ENCODE peak calls at places on chromosomes 11 and 22, in ten cellular contexts. R is pancreas, P is SK-N-SH, S is endodermal cell, B is cardiac muscle cell, E is HepG2, U is hepatocyte, M is esophagus squamous epithelium, A is fibroblast of lung, G is heart left ventricle. H is an unnamed sample. For H3K4me1, the result is how much of the 10 kb centered on the place peaks cover.

GRCh38 chr11:102225689-102226562 is 91.4 kb upstream of the BIRC3 start:
- DNase-seq in R (no peak), M (no peak), B (no peak), U (peak), A (peak), S (no peak), G (no peak), P (no peak), E (peak), H (no peak)

GRCh38 chr11:58165504-58166106 is 23.3 kb upstream of the OR9Q2 start:
- DNase-seq in A (no peak), B (no peak), E (peak), M (no peak), S (no peak), U (peak), P (no peak), R (no peak), G (no peak), H (no peak)

GRCh38 chr11:86978756-86979608 is 23.8 kb upstream of the FZD4 start:
- DNase-seq in B (peak), A (peak), G (no peak), P (peak), E (no peak), S (no peak), R (no peak), U (peak), M (no peak), H (no peak)

GRCh38 chr22:48091656-48092223 is 1329.3 kb downstream of the TBC1D22A start:
- DNase-seq in M (no peak), P (no peak), R (no peak), B (no peak), S (peak), U (no peak), E (no peak), A (no peak), G (no peak), H (no peak)

GRCh38 chr11:65260756-65261590 is 789 bp upstream of the POLA2 start:
- DNase-seq in U (peak), P (peak), B (peak), A (no peak), G (no peak), S (no peak), E (no peak), M (no peak), R (no peak), H (peak)

GRCh38 chr11:17063171-17064002 is 14.1 kb downstream of the RPS13 start:
- DNase-seq in A (peak), U (peak), B (peak), M (no peak), P (peak), R (peak), S (peak), G (peak), E (peak), H (peak)

GRCh38 chr22:31448382-31448781 is 41.3 kb downstream of the EIF4ENIF1 start:
- DNase-seq in A (no peak), U (no peak), G (no peak), M (no peak), B (peak), P (no peak), R (no peak), E (no peak), S (no peak), H (no peak)

GRCh38 chr11:119419834-119420492 is 3.0 kb downstream of the THY1 start:
- DNase-seq in E (no peak), M (no peak), R (no peak), B (no peak), U (no peak), G (no peak), S (no peak), A (no peak), P (no peak), H (no peak)

GRCh38 chr11:77181226-77181625 is 53.2 kb downstream of the MYO7A start:
- DNase-seq in U (no peak), B (no peak), P (no peak), M (no peak), S (no peak), R (no peak), A (no peak), G (no peak), E (no peak), H (no peak)

GRCh38 chr11:102447193-102447592 is 5.4 kb downstream of the TMEM123 start:
- DNase-seq in P (no peak), U (no peak), E (no peak), B (no peak), G (no peak), S (no peak), M (no peak), A (no peak), R (no peak), H (no peak)

DNA sequence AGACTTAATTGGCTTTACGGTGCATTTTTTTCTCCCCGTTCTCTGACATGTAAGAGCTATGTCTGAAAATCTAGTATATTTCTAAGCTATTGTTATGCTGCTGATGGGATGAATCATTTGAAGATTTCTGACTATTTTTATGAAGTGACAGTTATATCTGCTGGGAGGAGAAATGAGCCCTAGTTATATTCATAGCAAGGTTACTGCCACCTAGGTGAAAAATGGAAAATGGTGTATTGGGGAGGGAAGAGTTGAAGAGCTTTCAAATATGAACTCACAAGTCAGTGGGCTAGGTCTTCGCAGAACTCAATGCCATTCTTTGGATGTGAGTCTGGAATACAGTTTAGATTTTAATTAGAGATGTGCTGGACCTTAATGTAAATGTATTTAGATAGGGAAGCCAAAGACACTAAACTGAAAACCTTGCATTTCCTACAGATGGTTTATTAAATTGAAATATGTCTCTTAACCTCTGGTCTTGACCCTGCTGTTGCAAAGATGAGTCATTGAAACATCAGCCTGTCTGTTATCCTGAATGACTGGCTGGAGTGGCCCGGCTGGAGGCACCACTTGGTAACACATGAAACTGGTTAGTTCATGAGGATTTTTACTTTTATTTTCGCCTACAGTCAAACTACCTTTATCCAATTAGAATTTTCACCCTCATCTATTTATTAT is 293.7 kb downstream of the DDX10 start:
- DNase-seq in R (no peak), B (no peak), U (peak), P (peak), G (no peak), S (no peak), A (peak), M (no peak), E (no peak), H (no peak)
- TF ChIP-seq CTCF in R (no peak), B (no peak), U (no peak), P (peak), G (no peak), S (no peak), A (peak), M (no peak), E (no peak), H (no peak)

DNA sequence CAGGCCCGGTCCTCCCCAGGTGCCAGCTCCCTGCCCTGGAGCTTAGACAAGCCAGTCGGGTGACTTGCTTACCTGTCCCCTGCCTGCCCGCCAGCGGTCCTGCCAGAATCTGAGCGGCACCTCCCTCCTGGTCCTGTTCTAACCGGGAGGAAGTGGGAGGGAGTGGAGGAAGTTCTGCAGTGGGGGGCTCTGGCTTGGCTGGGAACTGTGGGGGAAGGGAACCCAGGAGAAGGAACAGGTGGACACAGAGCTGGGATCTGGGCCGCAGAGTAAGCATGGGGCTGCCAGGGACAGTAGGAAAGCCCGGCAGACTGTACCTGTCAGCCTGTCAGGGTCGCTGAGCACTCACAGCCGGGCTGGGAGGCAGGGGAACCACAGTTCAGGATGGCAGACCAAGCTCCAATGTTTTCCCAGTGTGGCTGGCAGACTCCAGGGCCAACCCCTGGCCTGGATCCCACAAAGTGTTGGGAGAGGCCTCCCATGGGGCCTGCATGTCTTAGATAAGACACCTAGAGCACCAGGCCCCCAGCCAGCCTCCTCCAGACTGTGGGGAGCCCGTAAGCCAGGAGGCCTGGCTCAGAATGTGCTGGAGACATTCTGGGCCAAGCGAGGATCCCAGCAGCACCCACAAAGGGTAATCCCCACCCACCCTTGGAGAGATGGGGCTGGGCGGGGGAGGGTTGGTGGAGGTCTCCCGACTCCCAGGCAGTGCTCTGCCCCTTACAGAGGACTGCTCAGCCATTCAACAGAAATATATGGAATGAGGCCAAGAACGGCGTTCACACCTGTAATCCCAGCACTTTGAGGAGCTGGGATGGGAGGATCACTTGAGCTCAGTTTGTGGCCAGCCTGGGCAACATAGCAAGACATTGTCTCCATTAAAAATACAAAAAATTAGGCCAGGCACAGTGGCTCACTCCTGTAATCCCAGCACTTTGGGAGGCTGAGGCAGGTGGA is 2.3 kb downstream of the CYB5R3 start:
- DNase-seq in E (no peak), U (peak), B (peak), S (no peak), M (no peak), A (no peak), G (peak), R (peak), P (no peak), H (peak)
- H3K4me3 ChIP-seq in E (peak), U (no peak), B (no peak), S (no peak), M (peak), A (no peak), G (peak), R (peak), P (no peak), H (no peak)

DNA sequence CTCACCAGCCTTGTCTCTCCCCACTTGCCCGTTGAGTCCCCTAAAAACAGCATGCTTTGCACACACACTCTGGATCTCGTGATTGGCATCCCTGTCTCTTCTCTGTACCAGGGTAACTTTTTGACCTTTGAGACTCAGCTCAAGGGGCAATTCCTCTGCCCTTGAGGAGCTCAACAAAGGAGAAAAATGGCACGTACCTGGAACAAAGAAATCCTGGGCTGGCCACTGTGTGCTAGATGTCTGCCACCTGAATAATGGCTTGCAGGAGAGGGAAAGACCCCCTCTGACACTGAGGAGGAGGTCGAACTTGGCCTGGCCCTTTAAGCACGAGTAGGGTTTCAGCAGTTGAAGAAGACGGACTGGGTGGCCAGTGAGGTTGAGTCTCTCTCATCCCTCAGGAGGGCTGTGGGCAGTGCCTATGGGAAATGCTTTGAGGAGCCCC is 5.8 kb downstream of the UBE2L3 start:
- DNase-seq in U (no peak), G (no peak), B (no peak), M (no peak), A (no peak), P (no peak), R (no peak), S (no peak), E (no peak), H (no peak)
- H3K4me1 ChIP-seq in U (half or more), G (half or more), B (under half), M (half or more), A (under half), P (under half), R (under half), S (under half), E (half or more), H (half or more)

GRCh38 chr11:46513934-46514342 is 79.9 kb downstream of the AMBRA1 start:
- DNase-seq in E (no peak), G (peak), B (peak), U (peak), P (peak), M (no peak), R (no peak), S (no peak), A (peak), H (no peak)
- TF ChIP-seq CTCF in E (no peak), G (no peak), B (no peak), U (no peak), P (no peak), M (no peak), R (no peak), S (no peak), A (no peak), H (no peak)

GRCh38 chr11:74466916-74467885 is at the start of gene KCNE3:
- DNase-seq in G (peak), R (peak), B (no peak), P (no peak), S (peak), A (peak), M (no peak), U (peak), E (no peak), H (peak)
- H3K4me3 ChIP-seq in G (peak), R (peak), B (peak), P (no peak), S (peak), A (no peak), M (peak), U (peak), E (no peak), H (peak)

GRCh38 chr11:83663984-83664383 is 377.8 kb upstream of the CCDC90B start:
- DNase-seq in A (no peak), M (no peak), R (no peak), U (no peak), E (no peak), P (no peak), S (no peak), B (no peak), G (no peak), H (no peak)
- H3K4me1 ChIP-seq in A (under half), M (under half), R (under half), U (under half), E (under half), P (under half), S (under half), B (under half), G (under half), H (under half)

DNA sequence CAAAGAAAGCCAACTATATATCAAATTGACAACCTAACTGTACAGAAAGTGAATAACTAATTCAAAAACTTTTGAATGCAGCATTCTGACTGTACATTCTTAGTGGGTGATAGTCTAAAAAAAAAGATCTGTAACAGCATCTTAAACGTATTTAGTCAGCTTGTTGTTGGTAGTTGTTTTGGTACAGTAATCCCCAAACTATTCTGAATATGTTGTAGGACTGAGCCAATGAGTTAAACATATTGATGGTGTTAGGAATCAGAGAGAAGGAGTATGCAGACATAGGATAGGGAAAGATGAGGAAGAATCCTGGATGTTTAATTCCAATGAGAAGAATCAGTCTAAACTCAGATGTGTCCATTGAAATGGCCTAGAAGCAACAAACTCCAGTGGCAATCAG is 41.9 kb upstream of the KIRREL3 start:
- DNase-seq in B (no peak), M (no peak), R (no peak), A (no peak), E (no peak), U (no peak), P (no peak), S (no peak), G (no peak), H (no peak)
- TF ChIP-seq CTCF in B (no peak), M (no peak), R (no peak), A (no peak), E (no peak), U (no peak), P (no peak), S (no peak), G (no peak), H (no peak)

DNA sequence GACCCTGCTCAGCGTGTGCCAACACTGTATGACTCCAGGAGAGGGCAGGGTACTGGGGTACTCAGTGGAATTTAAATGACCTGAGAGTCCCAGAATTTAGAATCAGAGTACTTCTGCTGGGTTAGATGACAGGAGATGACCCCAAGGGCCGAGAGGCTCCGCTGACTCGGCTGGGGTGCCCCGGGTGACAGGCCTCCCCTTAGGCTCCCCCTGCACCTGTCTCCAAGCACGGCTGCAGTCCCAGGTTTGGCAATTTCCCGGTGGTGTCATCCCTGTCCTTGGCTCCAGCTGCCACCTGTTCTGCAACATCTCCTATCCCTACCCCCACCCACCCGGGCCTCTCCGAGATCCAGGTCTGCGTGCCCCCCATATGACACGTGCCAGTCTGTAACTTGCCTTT is 1.3 kb downstream of the ACTN3 start:
- DNase-seq in A (no peak), S (no peak), E (no peak), G (no peak), U (no peak), M (no peak), B (no peak), P (no peak), R (no peak), H (no peak)
- H3K4me3 ChIP-seq in A (no peak), S (no peak), E (no peak), G (no peak), U (no peak), M (no peak), B (peak), P (no peak), R (no peak), H (no peak)

DNA sequence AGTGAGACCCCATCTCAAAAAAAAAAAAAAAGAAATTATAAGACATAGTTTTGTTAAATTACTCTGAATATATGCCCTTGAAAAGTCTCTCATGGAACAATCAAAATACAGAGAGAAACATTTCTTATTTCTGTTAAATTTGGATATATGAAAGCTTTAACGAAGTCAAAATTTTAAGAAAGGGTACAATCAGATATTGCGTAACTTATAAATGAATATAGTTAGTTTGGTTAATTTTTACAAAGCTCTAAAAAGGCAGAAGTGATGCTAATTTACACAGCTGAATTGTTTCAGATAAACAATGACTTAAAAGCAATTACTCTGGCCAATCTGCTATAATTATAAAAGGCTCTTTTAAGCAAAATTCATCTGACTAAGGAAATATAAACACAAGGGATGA is 611.6 kb upstream of the CCDC179 start:
- DNase-seq in G (no peak), P (no peak), M (no peak), S (no peak), U (no peak), B (no peak), A (no peak), E (no peak), R (no peak), H (no peak)
- H3K4me1 ChIP-seq in G (under half), P (under half), M (under half), S (under half), U (under half), B (under half), A (under half), E (under half), R (under half), H (under half)

DNA sequence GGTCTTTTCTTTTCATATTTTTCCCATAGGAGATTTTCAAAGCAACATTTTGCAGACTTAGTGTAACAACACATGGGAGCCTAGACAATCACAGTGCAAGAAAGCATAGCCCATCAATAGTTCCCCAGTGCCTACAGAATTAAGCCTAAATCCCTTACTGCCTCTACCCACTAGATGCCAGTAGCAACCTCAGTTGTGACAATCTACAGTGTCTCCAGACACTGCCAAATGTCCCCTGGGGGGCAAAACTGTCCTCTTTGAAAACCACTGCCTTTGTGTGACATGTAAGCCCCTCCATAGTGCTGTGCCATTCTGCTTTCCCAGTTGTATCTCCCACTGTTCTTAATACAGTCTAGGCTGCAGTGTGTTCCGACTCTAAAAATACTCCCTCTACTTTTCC is 1329.0 kb downstream of the LRRC4C start:
- DNase-seq in M (no peak), U (peak), R (no peak), E (no peak), P (peak), A (no peak), B (peak), G (no peak), S (peak), H (no peak)
- TF ChIP-seq CTCF in M (no peak), U (peak), R (no peak), E (peak), P (peak), A (no peak), B (no peak), G (peak), S (peak), H (no peak)

H was measured in mucosa of descending colon.